ENCODE peak calls at places on chromosomes 6 and 20, in nine cellular contexts. Z, A, U, L, S, G, E, K and O are unnamed samples.

GRCh38 chr6:109349419-109349987 is 32.8 kb downstream of the CD164 start:
- DNase-seq in A (no peak), E (no peak), K (no peak), L (peak; percentile 67), S (peak; percentile 83), G (peak; percentile 18), Z (peak; percentile 85), U (no peak), O (peak; percentile 30)

GRCh38 chr6:16805190-16805860 is 44.1 kb upstream of the ATXN1 start:
- DNase-seq in S (no peak), K (no peak), L (no peak), G (no peak), E (no peak), U (no peak), A (no peak), Z (peak; percentile 23), O (no peak)

GRCh38 chr6:88013554-88013953 is 34.1 kb upstream of the SPACA1 start:
- DNase-seq in U (no peak), E (no peak), Z (no peak), K (no peak), A (no peak), S (no peak), L (no peak), G (no peak), O (no peak)

GRCh38 chr20:50532231-50532630 is 22.0 kb downstream of the PTPN1 start:
- DNase-seq in A (no peak), E (no peak), Z (peak; percentile 29), U (no peak), K (no peak), G (no peak), S (no peak), L (no peak), O (no peak)

GRCh38 chr6:31401403-31401802 is 2.0 kb upstream of the MICA start:
- DNase-seq in A (peak; percentile 66), K (peak; percentile 12), E (no peak), S (peak; percentile 76), G (peak; percentile 71), Z (peak; percentile 86), U (peak; percentile 14), L (peak; percentile 78), O (peak; percentile 24)

GRCh38 chr20:13758884-13759283 is 25.8 kb downstream of the ESF1 start:
- DNase-seq in G (no peak), Z (no peak), L (no peak), A (no peak), K (no peak), E (no peak), S (no peak), U (no peak), O (no peak)

GRCh38 chr6:144497650-144498049 is 212.5 kb downstream of the UTRN start:
- DNase-seq in Z (peak; percentile 39), E (no peak), G (no peak), K (no peak), L (no peak), A (no peak), S (no peak), U (no peak), O (no peak)

GRCh38 chr20:17504326-17504897 is 26.8 kb downstream of the BFSP1 start:
- DNase-seq in U (no peak), G (no peak), L (no peak), K (no peak), A (no peak), Z (no peak), E (no peak), S (no peak), O (no peak)

GRCh38 chr20:47607208-47607613 is 105.5 kb downstream of the NCOA3 start:
- DNase-seq in Z (peak; percentile 47), S (peak; percentile 72), U (no peak), G (peak; percentile 28), E (no peak), A (no peak), L (peak; percentile 29), K (no peak), O (no peak)

GRCh38 chr6:113732384-113732966 is 124.7 kb upstream of the MARCKS start:
- DNase-seq in S (peak; percentile 59), U (no peak), E (peak; percentile 12), Z (peak; percentile 46), G (no peak), L (peak; percentile 3), A (peak; percentile 44), K (no peak), O (no peak)

GRCh38 chr20:63740070-63740500 is 509 bp downstream of the SLC2A4RG start:
- DNase-seq in U (peak; percentile 66), K (peak; percentile 60), A (peak; percentile 32), G (no peak), S (peak; percentile 37), Z (peak; percentile 17), E (peak; percentile 65), L (peak; percentile 23), O (no peak)

GRCh38 chr20:3777726-3778629 is 3.3 kb downstream of the SPEF1 start:
- DNase-seq in G (no peak), K (no peak), Z (peak; percentile 41), S (peak; percentile 33), U (peak; percentile 28), A (no peak), E (peak; percentile 74), L (peak; percentile 49), O (no peak)

GRCh38 chr6:27862396-27863061 is 49.7 kb downstream of the OR2B2 start:
- DNase-seq in U (no peak), L (no peak), S (no peak), Z (no peak), A (no peak), E (no peak), G (no peak), K (no peak), O (no peak)

GRCh38 chr6:16078064-16078463 is 50.8 kb upstream of the MYLIP start:
- DNase-seq in G (no peak), Z (no peak), L (no peak), S (no peak), K (peak; percentile 58), E (no peak), U (no peak), A (no peak), O (no peak)

GRCh38 chr20:51542033-51542893 is at the start of gene NFATC2:
- DNase-seq in Z (no peak), G (no peak), K (peak; percentile 69), L (no peak), S (no peak), E (peak; percentile 64), U (peak; percentile 68), A (peak; percentile 53), O (no peak)

GRCh38 chr6:121603486-121603885 is 168.0 kb downstream of the GJA1 start:
- DNase-seq in L (no peak), Z (no peak), K (no peak), G (no peak), S (no peak), E (no peak), U (no peak), A (no peak), O (no peak)

GRCh38 chr6:156719720-156720563 is 57.2 kb upstream of the ARID1B start:
- DNase-seq in U (peak; percentile 75), A (peak; percentile 93), G (peak; percentile 55), E (peak; percentile 97), S (peak; percentile 90), Z (peak; percentile 91), K (peak; percentile 88), L (peak; percentile 88), O (no peak)

GRCh38 chr6:67986694-67987232 is 648.3 kb upstream of the ADGRB3 start:
- DNase-seq in A (no peak), L (no peak), Z (no peak), K (no peak), U (no peak), G (no peak), S (no peak), E (no peak), O (no peak)

GRCh38 chr6:119539066-119539746 is 189.6 kb upstream of the MAN1A1 start:
- DNase-seq in L (no peak), G (no peak), K (no peak), S (no peak), A (no peak), Z (no peak), E (no peak), U (no peak), O (no peak)

GRCh38 chr6:119541132-119541905 is 191.8 kb upstream of the MAN1A1 start:
- DNase-seq in Z (peak; percentile 100), L (peak; percentile 96), S (peak; percentile 100), E (no peak), U (no peak), G (peak; percentile 71), A (no peak), K (no peak), O (no peak)

GRCh38 chr6:119542037-119542436 is 192.5 kb upstream of the MAN1A1 start:
- DNase-seq in U (no peak), L (no peak), A (no peak), Z (no peak), K (no peak), S (no peak), E (no peak), G (no peak), O (no peak)

GRCh38 chr6:119543332-119543731 is 193.8 kb upstream of the MAN1A1 start:
- DNase-seq in L (no peak), Z (no peak), S (no peak), E (no peak), K (no peak), A (no peak), U (no peak), G (no peak), O (peak; percentile 14)

GRCh38 chr6:119540417-119540816 is 190.9 kb upstream of the MAN1A1 start:
- DNase-seq in E (no peak), Z (no peak), G (no peak), L (no peak), A (no peak), U (no peak), K (no peak), S (no peak), O (no peak)
- H3K4me3 ChIP-seq in E (no peak overlapping the region), Z (no peak overlapping the region), G (no peak overlapping the region), L (no peak overlapping the region), A (no peak overlapping the region), U (no peak overlapping the region), K (no peak overlapping the region), S (no peak overlapping the region), O (no peak overlapping the region)

GRCh38 chr6:170102582-170103481 is 188.0 kb downstream of the DLL1 start:
- DNase-seq in G (no peak), E (no peak), U (no peak), Z (no peak), K (no peak), A (peak; percentile 6), L (no peak), S (no peak), O (no peak)
- H3K4me3 ChIP-seq in G (no peak overlapping the region), E (no peak overlapping the region), U (no peak overlapping the region), Z (no peak overlapping the region), K (no peak overlapping the region), A (no peak overlapping the region), L (no peak overlapping the region), S (no peak overlapping the region), O (no peak overlapping the region)

DNA sequence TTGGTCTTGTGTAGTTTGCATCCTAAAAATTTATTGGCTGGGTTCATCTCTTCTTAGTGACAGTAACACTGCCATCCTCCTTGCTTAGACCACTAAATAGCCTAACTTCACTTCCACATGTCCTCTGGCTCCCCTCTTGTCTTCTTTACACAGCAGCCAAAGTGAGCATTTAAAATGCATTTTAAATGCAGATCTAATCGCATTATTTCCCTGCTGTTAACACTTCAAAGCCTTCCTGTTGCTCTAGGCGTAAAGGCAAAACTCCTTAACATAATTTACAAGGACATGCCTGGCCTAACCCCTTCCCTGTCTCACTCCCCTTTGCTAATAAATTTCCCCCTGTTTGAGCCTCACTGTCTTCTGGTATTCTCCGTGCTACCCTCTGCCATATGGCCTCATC is 26.4 kb downstream of the NKAIN2 start:
- DNase-seq in U (no peak), Z (no peak), L (no peak), G (no peak), A (no peak), K (no peak), E (no peak), S (no peak), O (no peak)
- H3K4me3 ChIP-seq in U (no peak overlapping the region), Z (no peak overlapping the region), L (no peak overlapping the region), G (no peak overlapping the region), A (no peak overlapping the region), K (no peak overlapping the region), E (no peak overlapping the region), S (no peak overlapping the region), O (no peak overlapping the region)

GRCh38 chr6:110944681-110945151 is 13.8 kb upstream of the GTF3C6 start:
- DNase-seq in U (no peak), A (no peak), K (peak; percentile 93), G (peak; percentile 89), S (peak; percentile 79), L (peak; percentile 77), Z (peak; percentile 95), E (no peak), O (peak; percentile 21)
- H3K4me3 ChIP-seq in U (no peak overlapping the region), A (no peak overlapping the region), K (no peak overlapping the region), G (no peak overlapping the region), S (no peak overlapping the region), L (no peak overlapping the region), Z (no peak overlapping the region), E (no peak overlapping the region), O (no peak overlapping the region)